ENCODE peak calls at places on chromosomes 2 and 18, in eight cellular contexts. R is stomach, L is testis, G is AG09319, D is IMR-90, E is esophagus squamous epithelium, O is B cell, X is GM06990. K is an unnamed sample.
A peak's percentile ranks its signal among the peaks of the same experiment; 100 is the strongest.

GRCh38 chr2:16080516-16080915 is 140.2 kb downstream of the MYCN start:
- DNase-seq in R (no peak), L (no peak), G (no peak), D (no peak), E (no peak), O (no peak), X (no peak), K (no peak)

GRCh38 chr2:70613510-70613909 is 59.9 kb upstream of the TGFA start:
- DNase-seq in R (no peak), L (no peak), G (no peak), D (no peak), E (no peak), O (no peak), X (no peak), K (no peak)

GRCh38 chr18:36309436-36310391 is 12.2 kb downstream of the FHOD3 start:
- DNase-seq in R (no peak), L (peak; percentile 34), G (peak; percentile 98), D (peak; percentile 98), E (no peak), O (no peak), X (no peak), K (no peak)

GRCh38 chr2:153230977-153231376 is 247.6 kb downstream of the RPRM start:
- DNase-seq in R (no peak), L (no peak), G (no peak), D (no peak), E (no peak), O (no peak), X (no peak), K (no peak)

GRCh38 chr2:175630319-175631246 is 371.5 kb downstream of the LNPK start:
- DNase-seq in R (no peak), L (no peak), G (no peak), D (no peak), E (no peak), O (no peak), X (no peak), K (no peak)

GRCh38 chr2:199223791-199224190 is 233.9 kb downstream of the SATB2 start:
- DNase-seq in R (no peak), L (no peak), G (no peak), D (peak; percentile 16), E (no peak), O (no peak), X (no peak), K (no peak)

GRCh38 chr2:42601076-42601475 is 32.6 kb downstream of the MTA3 start:
- DNase-seq in R (no peak), L (no peak), G (no peak), D (peak; percentile 3), E (no peak), O (no peak), X (no peak), K (no peak)

GRCh38 chr2:177983183-177983788 is 89.3 kb downstream of the PDE11A start:
- DNase-seq in R (peak; percentile 33), L (peak; percentile 53), G (no peak), D (peak; percentile 71), E (no peak), O (no peak), X (no peak), K (peak; percentile 39)

GRCh38 chr18:57443716-57444115 is 8.5 kb downstream of the ONECUT2 start:
- DNase-seq in R (no peak), L (no peak), G (no peak), D (no peak), E (no peak), O (no peak), X (no peak), K (no peak)

GRCh38 chr2:122622896-122623295 is 867.4 kb downstream of the TSN start:
- DNase-seq in R (no peak), L (no peak), G (no peak), D (no peak), E (no peak), O (no peak), X (no peak), K (no peak)

GRCh38 chr2:167509585-167509984 is 621.3 kb downstream of the XIRP2 start:
- DNase-seq in R (no peak), L (no peak), G (peak; percentile 2), D (peak; percentile 81), E (no peak), O (no peak), X (no peak), K (no peak)

GRCh38 chr2:189870396-189871089 is 86.3 kb downstream of the PMS1 start:
- DNase-seq in R (no peak), L (no peak), G (no peak), D (no peak), E (no peak), O (no peak), X (no peak), K (no peak)
- TF ChIP-seq CTCF in R (no peak), L (no peak), G (no peak), D (no peak), E (no peak), O (no peak), X (no peak), K (no peak)

GRCh38 chr2:207710814-207711740 is at the start of gene CCNYL1:
- DNase-seq in R (peak; percentile 99), L (peak; percentile 99), G (peak; percentile 98), D (peak; percentile 99), E (peak; percentile 92), O (peak; percentile 98), X (peak; percentile 99), K (peak; percentile 98)
- TF ChIP-seq CTCF in R (no peak), L (peak; percentile 52), G (peak; percentile 1), D (peak; percentile 10), E (peak; percentile 13), O (no peak), X (no peak), K (no peak)

GRCh38 chr2:134852518-134852917 is 14.1 kb downstream of the ACMSD start:
- DNase-seq in R (no peak), L (no peak), G (no peak), D (no peak), E (no peak), O (no peak), X (no peak), K (no peak)

GRCh38 chr2:134861173-134861572 is 22.8 kb downstream of the ACMSD start:
- DNase-seq in R (no peak), L (no peak), G (no peak), D (no peak), E (no peak), O (no peak), X (no peak), K (no peak)

GRCh38 chr2:134858245-134858644 is 19.8 kb downstream of the ACMSD start:
- DNase-seq in R (no peak), L (no peak), G (no peak), D (no peak), E (no peak), O (no peak), X (no peak), K (no peak)

DNA sequence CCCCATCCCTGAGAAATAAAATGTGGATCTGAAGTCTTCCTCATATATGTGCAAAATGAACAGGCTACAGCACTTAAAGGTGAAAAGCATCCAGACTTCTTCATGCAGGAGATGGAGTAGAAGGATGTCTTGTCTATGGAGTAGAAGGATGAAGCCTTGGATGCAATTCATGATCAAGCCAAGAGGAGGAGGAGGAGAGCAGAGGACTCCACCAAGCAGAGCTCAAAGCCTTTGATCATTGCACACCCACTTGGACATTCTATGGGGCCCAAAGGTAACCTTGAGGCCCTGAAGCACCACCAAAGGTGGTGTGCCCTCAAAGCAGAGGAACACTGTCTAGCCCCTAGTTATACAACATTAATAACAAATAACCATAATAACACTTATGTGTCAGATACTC is 17.3 kb downstream of the ACMSD start:
- DNase-seq in R (no peak), L (no peak), G (no peak), D (no peak), E (no peak), O (no peak), X (no peak), K (no peak)
- TF ChIP-seq CTCF in R (no peak), L (no peak), G (no peak), D (no peak), E (no peak), O (no peak), X (no peak), K (no peak)

GRCh38 chr2:17149945-17150344 is 368.3 kb downstream of the RAD51AP2 start:
- DNase-seq in R (no peak), L (no peak), G (no peak), D (no peak), E (no peak), O (no peak), X (no peak), K (no peak)

GRCh38 chr2:17146358-17146757 is 371.9 kb downstream of the RAD51AP2 start:
- DNase-seq in R (no peak), L (no peak), G (no peak), D (no peak), E (no peak), O (no peak), X (no peak), K (no peak)

GRCh38 chr2:17148298-17149228 is 369.7 kb downstream of the RAD51AP2 start:
- DNase-seq in R (peak; percentile 35), L (peak; percentile 64), G (no peak), D (no peak), E (no peak), O (no peak), X (no peak), K (no peak)
- TF ChIP-seq CTCF in R (no peak), L (peak; percentile 20), G (peak; percentile 58), D (no peak), E (no peak), O (no peak), X (peak; percentile 56), K (no peak)

GRCh38 chr18:38940863-38941531 is 1375.4 kb upstream of the CELF4 start:
- DNase-seq in R (no peak), L (no peak), G (no peak), D (peak; percentile 53), E (no peak), O (peak; percentile 68), X (peak; percentile 76), K (peak; percentile 71)
- TF ChIP-seq CTCF in R (no peak), L (no peak), G (no peak), D (no peak), E (no peak), O (no peak), X (no peak), K (no peak)

DNA sequence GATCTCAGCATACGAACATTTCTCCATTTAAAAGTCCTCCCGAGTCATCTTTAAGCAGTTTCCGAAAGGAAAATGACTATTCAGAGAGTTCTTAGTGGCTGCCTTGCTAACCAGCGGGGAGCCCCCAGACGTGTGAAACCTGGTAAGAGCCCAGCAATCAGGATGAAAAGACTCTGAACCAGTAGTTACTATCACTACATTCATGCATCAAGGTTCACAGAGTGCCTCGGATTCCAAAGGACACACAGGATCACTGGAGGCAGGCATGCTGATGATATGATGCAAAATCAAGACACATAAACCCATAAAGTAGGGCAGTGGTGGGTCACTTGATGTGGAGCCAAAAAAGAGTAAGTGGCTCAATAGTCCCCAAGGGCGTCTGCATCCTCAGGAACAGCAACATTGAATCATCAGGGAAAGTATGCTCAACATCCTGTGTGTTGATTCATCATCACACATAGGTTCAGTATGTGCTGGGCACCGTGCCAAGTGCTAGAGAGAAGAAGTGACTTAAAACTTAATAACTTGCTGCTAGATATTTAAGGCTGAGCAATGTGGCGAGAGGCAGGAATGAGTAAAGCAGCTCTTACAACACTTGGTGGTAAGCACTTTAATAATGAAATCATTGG is 4.4 kb downstream of the CCL20 start:
- DNase-seq in R (peak; percentile 90), L (peak; percentile 56), G (peak; percentile 98), D (peak; percentile 100), E (peak; percentile 64), O (no peak), X (peak; percentile 36), K (peak; percentile 94)
- TF ChIP-seq CTCF in R (no peak), L (no peak), G (no peak), D (peak; percentile 16), E (no peak), O (no peak), X (no peak), K (no peak)

GRCh38 chr2:97740590-97741182 is 27.3 kb downstream of the ZAP70 start:
- DNase-seq in R (peak; percentile 52), L (peak; percentile 68), G (no peak), D (peak; percentile 14), E (no peak), O (peak; percentile 41), X (peak; percentile 37), K (peak; percentile 66)
- TF ChIP-seq CTCF in R (peak; percentile 58), L (peak; percentile 69), G (peak; percentile 74), D (peak; percentile 49), E (peak; percentile 40), O (peak; percentile 83), X (peak; percentile 79), K (peak; percentile 85)

K was measured in activated CD8-positive, alpha-beta T cell treated with anti-CD3 and anti-CD28 coated beads for 36 hours.